ENCODE peak calls at places on chromosome 19, in nine cellular contexts. R is fibroblast of lung; Y is fibroblast of pulmonary artery; S is LoVo; F is T-helper 2 cell; Q is NCI-H2081; C is stimulated activated CD4-positive, alpha-beta T cell treated with anti-CD3 and anti-CD28 coated beads, Interleukin-1b, Interleukin-23, amount 100 ng/mL, for 24 hours; O is RPMI8226; Z is left cardiac atrium. M is an unnamed sample.

GRCh38 chr19:35236638-35237400 is 8.3 kb upstream of the FAM187B start:
- DNase-seq in R (no peak), Y (no peak), S (no peak), F (peak), Q (no peak), C (no peak), O (peak), Z (no peak), M (no peak)

GRCh38 chr19:7928741-7929701 is 3.1 kb upstream of the CTXN1 start:
- DNase-seq in R (peak), Y (peak), S (peak), F (peak), Q (no peak), C (no peak), O (peak), Z (peak), M (peak)

GRCh38 chr19:21233691-21234090 is 91.9 kb downstream of the ZNF431 start:
- DNase-seq in R (no peak), Y (no peak), S (no peak), F (no peak), Q (no peak), C (no peak), O (no peak), Z (no peak), M (no peak)

GRCh38 chr19:8240274-8241229 is 31.4 kb downstream of the CERS4 start:
- DNase-seq in R (peak), Y (peak), S (peak), F (peak), Q (no peak), C (no peak), O (peak), Z (peak), M (peak)

GRCh38 chr19:11673608-11674041 is 65.1 kb downstream of the ZNF823 start:
- DNase-seq in R (peak), Y (peak), S (peak), F (no peak), Q (no peak), C (no peak), O (no peak), Z (peak), M (peak)

GRCh38 chr19:30167976-30168635 is 204.1 kb upstream of the ZNF536 start:
- DNase-seq in R (no peak), Y (no peak), S (no peak), F (no peak), Q (no peak), C (no peak), O (no peak), Z (no peak), M (no peak)

GRCh38 chr19:21751379-21751778 is 16.0 kb downstream of the ZNF100 start:
- DNase-seq in R (peak), Y (peak), S (no peak), F (no peak), Q (no peak), C (no peak), O (no peak), Z (no peak), M (no peak)

GRCh38 chr19:50500060-50500752 is 10.8 kb downstream of the JOSD2 start:
- DNase-seq in R (no peak), Y (no peak), S (no peak), F (no peak), Q (peak), C (no peak), O (peak), Z (peak), M (no peak)

GRCh38 chr19:1947651-1948209 is 6.8 kb downstream of the CSNK1G2 start:
- DNase-seq in R (no peak), Y (no peak), S (no peak), F (no peak), Q (no peak), C (no peak), O (no peak), Z (no peak), M (no peak)

GRCh38 chr19:11481777-11482383 is 1.0 kb upstream of the ELAVL3 start:
- DNase-seq in R (peak), Y (peak), S (no peak), F (peak), Q (peak), C (peak), O (peak), Z (peak), M (peak)

GRCh38 chr19:52670046-52670445 is 31.9 kb upstream of the ZNF83 start:
- DNase-seq in R (no peak), Y (no peak), S (peak), F (no peak), Q (no peak), C (no peak), O (no peak), Z (no peak), M (no peak)

GRCh38 chr19:46328079-46328478 is 18.8 kb upstream of the PPP5C start:
- DNase-seq in R (peak), Y (no peak), S (no peak), F (no peak), Q (no peak), C (no peak), O (no peak), Z (no peak), M (no peak)

GRCh38 chr19:35373492-35373891 is 2.6 kb downstream of the GPR42 start:
- DNase-seq in R (no peak), Y (no peak), S (no peak), F (no peak), Q (no peak), C (no peak), O (no peak), Z (no peak), M (no peak)

GRCh38 chr19:39140195-39140516 is 14.6 kb downstream of the PAK4 start:
- DNase-seq in R (no peak), Y (no peak), S (no peak), F (no peak), Q (no peak), C (no peak), O (no peak), Z (no peak), M (no peak)

GRCh38 chr19:43747557-43748204 is 7.1 kb downstream of the SMG9 start:
- DNase-seq in R (no peak), Y (no peak), S (no peak), F (peak), Q (no peak), C (no peak), O (no peak), Z (no peak), M (no peak)

GRCh38 chr19:13119654-13120053 is 1.6 kb downstream of the NACC1 start:
- DNase-seq in R (peak), Y (no peak), S (no peak), F (no peak), Q (no peak), C (no peak), O (no peak), Z (no peak), M (no peak)

GRCh38 chr19:10826846-10827245 is 9.2 kb downstream of the TMED1 start:
- DNase-seq in R (no peak), Y (no peak), S (no peak), F (no peak), Q (no peak), C (no peak), O (no peak), Z (no peak), M (no peak)

GRCh38 chr19:5644051-5644450 is 21.2 kb downstream of the SAFB start:
- DNase-seq in R (peak), Y (no peak), S (no peak), F (no peak), Q (no peak), C (no peak), O (no peak), Z (no peak), M (no peak)

GRCh38 chr19:38975214-38975860 is at the start of gene FBXO17:
- DNase-seq in R (peak), Y (peak), S (no peak), F (no peak), Q (no peak), C (no peak), O (no peak), Z (peak), M (no peak)

GRCh38 chr19:7869910-7870511 is 4.2 kb downstream of the PRR36 start:
- DNase-seq in R (no peak), Y (peak), S (peak), F (peak), Q (no peak), C (no peak), O (peak), Z (peak), M (no peak)

GRCh38 chr19:11423164-11423803 is 4.2 kb upstream of the RGL3 start:
- DNase-seq in R (no peak), Y (no peak), S (no peak), F (no peak), Q (no peak), C (no peak), O (no peak), Z (no peak), M (no peak)

GRCh38 chr19:43809762-43810696 is 7.8 kb upstream of the LYPD5 start:
- DNase-seq in R (peak), Y (peak), S (peak), F (peak), Q (peak), C (no peak), O (peak), Z (no peak), M (peak)

GRCh38 chr19:1481893-1482360 is 2.9 kb upstream of the C19orf25 start:
- DNase-seq in R (no peak), Y (no peak), S (no peak), F (no peak), Q (no peak), C (no peak), O (no peak), Z (peak), M (no peak)

GRCh38 chr19:17772172-17772571 is 20.9 kb downstream of the FCHO1 start:
- DNase-seq in R (peak), Y (peak), S (no peak), F (peak), Q (no peak), C (no peak), O (peak), Z (no peak), M (no peak)

GRCh38 chr19:19319725-19320361 is 466 bp downstream of the SUGP1 start:
- DNase-seq in R (no peak), Y (no peak), S (no peak), F (peak), Q (no peak), C (no peak), O (peak), Z (no peak), M (no peak)

GRCh38 chr19:57239982-57240310 is 486 bp upstream of the ZNF805 start:
- DNase-seq in R (no peak), Y (no peak), S (no peak), F (no peak), Q (no peak), C (no peak), O (no peak), Z (no peak), M (no peak)

GRCh38 chr19:55304279-55304978 is 20.6 kb downstream of the BRSK1 start:
- DNase-seq in R (peak), Y (no peak), S (no peak), F (peak), Q (no peak), C (no peak), O (peak), Z (peak), M (no peak)

GRCh38 chr19:1109697-1110671 is 6.2 kb downstream of the GPX4 start:
- DNase-seq in R (no peak), Y (no peak), S (no peak), F (no peak), Q (no peak), C (no peak), O (no peak), Z (no peak), M (no peak)

GRCh38 chr19:15170345-15170744 is 30.4 kb downstream of the NOTCH3 start:
- DNase-seq in R (no peak), Y (no peak), S (no peak), F (no peak), Q (no peak), C (no peak), O (no peak), Z (no peak), M (no peak)

GRCh38 chr19:34474233-34474989 is 7.1 kb upstream of the WTIP start:
- DNase-seq in R (peak), Y (peak), S (no peak), F (no peak), Q (peak), C (no peak), O (no peak), Z (no peak), M (no peak)

GRCh38 chr19:35451278-35452096 is 3.4 kb downstream of the FFAR2 start:
- DNase-seq in R (no peak), Y (no peak), S (no peak), F (peak), Q (no peak), C (no peak), O (peak), Z (no peak), M (no peak)

GRCh38 chr19:29680447-29680846 is 15.2 kb downstream of the PLEKHF1 start:
- DNase-seq in R (no peak), Y (no peak), S (no peak), F (peak), Q (no peak), C (peak), O (peak), Z (peak), M (no peak)

GRCh38 chr19:40549007-40549708 is 27.5 kb upstream of the SHKBP1 start:
- DNase-seq in R (peak), Y (peak), S (no peak), F (peak), Q (peak), C (peak), O (peak), Z (peak), M (no peak)

GRCh38 chr19:14528419-14529253 is 758 bp upstream of the TECR start:
- DNase-seq in R (no peak), Y (peak), S (no peak), F (no peak), Q (no peak), C (no peak), O (peak), Z (no peak), M (no peak)

GRCh38 chr19:4930664-4931063 is 21.4 kb downstream of the UHRF1 start:
- DNase-seq in R (peak), Y (no peak), S (no peak), F (no peak), Q (no peak), C (no peak), O (no peak), Z (no peak), M (no peak)